ENCODE peak calls at places on chromosomes 11 and 22, in six cellular contexts. N is H1, G is psoas muscle, S is mammary epithelial cell, Y is T-helper 2 cell, X is head of caudate nucleus. F is an unnamed sample.

GRCh38 chr11:85844439-85845051 is 10.6 kb upstream of the CCDC83 start:
- DNase-seq in N (no peak), G (no peak), S (peak), Y (no peak), X (no peak), F (no peak)

GRCh38 chr22:27531782-27532530 is 269.6 kb downstream of the MN1 start:
- DNase-seq in N (no peak), G (no peak), S (peak), Y (no peak), X (no peak), F (no peak)

GRCh38 chr22:26330971-26331625 is 98.0 kb upstream of the ASPHD2 start:
- DNase-seq in N (peak), G (peak), S (peak), Y (peak), X (peak), F (peak)

GRCh38 chr11:100810146-100810545 is 123.1 kb downstream of the ARHGAP42 start:
- DNase-seq in N (no peak), G (no peak), S (peak), Y (no peak), X (no peak), F (no peak)

GRCh38 chr11:73099512-73100266 is 42.4 kb downstream of the FCHSD2 start:
- DNase-seq in N (no peak), G (no peak), S (no peak), Y (no peak), X (no peak), F (no peak)

GRCh38 chr11:47369676-47370075 is 8.7 kb downstream of the SPI1 start:
- DNase-seq in N (no peak), G (no peak), S (no peak), Y (no peak), X (no peak), F (no peak)

GRCh38 chr11:108713076-108713790 is 48.4 kb downstream of the DDX10 start:
- DNase-seq in N (no peak), G (no peak), S (no peak), Y (no peak), X (no peak), F (no peak)

GRCh38 chr22:36776722-36777121 is 803 bp upstream of the IFT27 start:
- DNase-seq in N (no peak), G (no peak), S (no peak), Y (no peak), X (no peak), F (no peak)

GRCh38 chr11:122803306-122803705 is 35.0 kb upstream of the CRTAM start:
- DNase-seq in N (no peak), G (no peak), S (peak), Y (no peak), X (no peak), F (no peak)

GRCh38 chr11:79419120-79419519 is 21.7 kb downstream of the TENM4 start:
- DNase-seq in N (no peak), G (no peak), S (peak), Y (no peak), X (no peak), F (no peak)

GRCh38 chr11:75453916-75454655 is 21.1 kb upstream of the KLHL35 start:
- DNase-seq in N (no peak), G (peak), S (no peak), Y (no peak), X (no peak), F (no peak)

GRCh38 chr22:30427871-30428270 is 2.3 kb downstream of the MTFP1 start:
- DNase-seq in N (no peak), G (peak), S (no peak), Y (no peak), X (no peak), F (no peak)

F was measured in HAP-1.